ENCODE peak calls at places on chromosome 14, in four cellular contexts. R is MM.1S, Z is GM23338, B is PC-3. O is an unnamed sample.

GRCh38 chr14:72610831-72611200 is 283.1 kb downstream of the DPF3 start:
- DNase-seq in B (no peak), Z (no peak), R (no peak), O (no peak)

GRCh38 chr14:54516709-54517108 is 7.0 kb downstream of the CGRRF1 start:
- DNase-seq in B (no peak), Z (no peak), R (no peak), O (no peak)

GRCh38 chr14:98189077-98189476 is 1082.9 kb downstream of the BCL11B start:
- DNase-seq in Z (no peak), R (no peak), B (no peak), O (no peak)

GRCh38 chr14:68691031-68691864 is 101.6 kb downstream of the ZFP36L1 start:
- DNase-seq in B (no peak), R (no peak), Z (peak), O (no peak)

GRCh38 chr14:105473677-105474477 is 744 bp upstream of the CRIP2 start:
- DNase-seq in R (no peak), B (peak), Z (peak), O (no peak)

GRCh38 chr14:96104469-96105057 is 65.4 kb downstream of the C14orf132 start:
- DNase-seq in Z (no peak), R (peak), B (peak), O (no peak)

GRCh38 chr14:63493246-63493645 is 49.9 kb downstream of the PPP2R5E start:
- DNase-seq in B (peak), R (no peak), Z (peak), O (peak)

GRCh38 chr14:57418999-57419398 is 28.6 kb downstream of the NAA30 start:
- DNase-seq in R (no peak), B (no peak), Z (no peak), O (no peak)

GRCh38 chr14:68076451-68076850 is 256.9 kb downstream of the RAD51B start:
- DNase-seq in B (peak), R (no peak), Z (no peak), O (no peak)

GRCh38 chr14:77002335-77002734 is 26.2 kb downstream of the IRF2BPL start:
- DNase-seq in R (no peak), B (no peak), Z (no peak), O (no peak)

GRCh38 chr14:97267509-97267908 is 470.3 kb downstream of the VRK1 start:
- DNase-seq in Z (no peak), R (no peak), B (peak), O (no peak)

GRCh38 chr14:69088523-69089445 is 64.1 kb downstream of the DCAF5 start:
- DNase-seq in R (peak), Z (no peak), B (no peak), O (no peak)

GRCh38 chr14:69039287-69039628 is 60.2 kb upstream of the ACTN1 start:
- DNase-seq in R (no peak), Z (no peak), B (peak), O (no peak)

GRCh38 chr14:64556526-64556925 is 6.8 kb downstream of the PPP1R36 start:
- DNase-seq in B (peak), R (no peak), Z (no peak), O (no peak)

GRCh38 chr14:80764496-80764895 is 177.0 kb downstream of the CEP128 start:
- DNase-seq in R (no peak), B (peak), Z (no peak), O (no peak)

GRCh38 chr14:104294628-104294982 is 156.2 kb downstream of the KIF26A start:
- DNase-seq in B (no peak), R (no peak), Z (no peak), O (no peak)

GRCh38 chr14:85319998-85320397 is 209.9 kb upstream of the FLRT2 start:
- DNase-seq in B (peak), Z (no peak), R (no peak), O (no peak)

GRCh38 chr14:49989980-49990379 is 97.1 kb downstream of the ARF6 start:
- DNase-seq in B (no peak), R (no peak), Z (no peak), O (no peak)

GRCh38 chr14:78178071-78178470 is 7.9 kb downstream of the NRXN3 start:
- DNase-seq in R (no peak), B (no peak), Z (no peak), O (no peak)

GRCh38 chr14:68762944-68763831 is 29.7 kb downstream of the ZFP36L1 start:
- DNase-seq in B (no peak), R (no peak), Z (peak), O (no peak)

GRCh38 chr14:69648480-69649414 is 37.4 kb downstream of the SUSD6 start:
- DNase-seq in B (peak), R (peak), Z (no peak), O (peak)

GRCh38 chr14:86575141-86575540 is 1045.2 kb downstream of the FLRT2 start:
- DNase-seq in B (no peak), Z (no peak), R (no peak), O (no peak)

GRCh38 chr14:32567543-32568384 is 238.7 kb downstream of the AKAP6 start:
- DNase-seq in B (peak), Z (no peak), R (no peak), O (no peak)

DNA sequence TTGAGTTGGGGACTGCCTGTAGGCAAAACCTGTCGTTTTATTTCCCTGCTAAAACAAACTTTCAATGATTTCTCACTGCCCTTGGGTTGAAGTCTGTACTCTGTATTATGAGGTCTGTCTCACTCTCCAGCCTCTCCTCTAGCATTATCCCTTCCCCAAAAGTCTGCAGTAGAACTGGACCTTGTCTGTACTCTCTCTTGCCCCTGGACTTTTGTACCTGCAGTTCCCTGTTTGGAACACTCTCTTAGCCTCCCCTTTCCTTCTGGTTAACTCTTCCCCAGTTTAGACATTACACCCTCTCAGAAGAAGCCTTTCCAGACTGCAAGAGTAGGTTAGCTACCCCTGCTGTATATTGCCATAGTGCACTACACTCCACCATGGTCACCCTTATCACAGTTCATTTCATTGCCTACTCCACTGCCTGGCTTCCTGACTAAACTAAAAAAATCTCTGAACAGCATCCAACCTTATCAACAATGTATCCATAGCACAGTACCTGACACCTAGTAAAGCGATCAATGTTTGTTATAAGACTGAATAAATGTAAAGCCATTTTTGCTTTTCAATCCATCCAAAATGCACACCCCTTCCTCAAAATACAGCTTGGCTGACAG is 3.6 kb upstream of the AJUBA start:
- DNase-seq in Z (no peak), R (no peak), B (no peak), O (no peak)
- TF ChIP-seq CTCF in Z (no peak), R (no peak), B (no peak), O (no peak)

GRCh38 chr14:53295372-53295771 is 142.2 kb upstream of the DDHD1 start:
- DNase-seq in B (no peak), R (no peak), Z (no peak), O (no peak)
- TF ChIP-seq EZH2phosphoT487 in B (no peak), R (no peak), Z (no peak), O (no peak)

DNA sequence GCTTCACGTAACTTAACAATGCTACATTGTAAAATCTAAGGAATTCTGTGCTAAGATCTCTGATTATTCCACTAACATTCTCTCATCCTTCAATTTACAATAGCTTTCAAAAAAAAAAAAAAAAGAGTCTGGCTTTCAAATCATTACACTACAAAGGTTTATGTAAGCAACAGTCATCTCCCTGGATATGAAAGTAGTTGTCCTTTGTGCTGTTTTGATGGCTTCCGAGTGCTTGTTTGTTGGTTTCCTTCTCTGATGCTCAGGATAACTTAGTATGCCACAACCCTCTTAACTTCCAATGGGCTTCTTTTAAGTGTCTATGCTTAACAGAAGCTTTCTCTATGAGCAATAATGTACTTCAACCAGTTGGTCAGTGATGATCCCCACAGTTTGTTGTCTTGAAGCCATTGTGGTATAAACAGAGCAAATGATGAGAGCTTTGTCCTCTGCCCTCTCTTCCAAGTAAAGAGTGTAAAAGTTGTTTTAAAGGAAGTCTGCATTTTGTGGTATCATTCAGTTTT is 396.2 kb upstream of the RGS6 start:
- DNase-seq in R (no peak), B (no peak), Z (no peak), O (no peak)
- H3K4me3 ChIP-seq in R (no peak), B (no peak), Z (no peak), O (no peak)

GRCh38 chr14:73752297-73752992 is 38.3 kb upstream of the PNMA1 start:
- DNase-seq in R (no peak), Z (peak), B (peak), O (peak)
- TF ChIP-seq CTCF in R (no peak), Z (peak), B (no peak), O (peak)

DNA sequence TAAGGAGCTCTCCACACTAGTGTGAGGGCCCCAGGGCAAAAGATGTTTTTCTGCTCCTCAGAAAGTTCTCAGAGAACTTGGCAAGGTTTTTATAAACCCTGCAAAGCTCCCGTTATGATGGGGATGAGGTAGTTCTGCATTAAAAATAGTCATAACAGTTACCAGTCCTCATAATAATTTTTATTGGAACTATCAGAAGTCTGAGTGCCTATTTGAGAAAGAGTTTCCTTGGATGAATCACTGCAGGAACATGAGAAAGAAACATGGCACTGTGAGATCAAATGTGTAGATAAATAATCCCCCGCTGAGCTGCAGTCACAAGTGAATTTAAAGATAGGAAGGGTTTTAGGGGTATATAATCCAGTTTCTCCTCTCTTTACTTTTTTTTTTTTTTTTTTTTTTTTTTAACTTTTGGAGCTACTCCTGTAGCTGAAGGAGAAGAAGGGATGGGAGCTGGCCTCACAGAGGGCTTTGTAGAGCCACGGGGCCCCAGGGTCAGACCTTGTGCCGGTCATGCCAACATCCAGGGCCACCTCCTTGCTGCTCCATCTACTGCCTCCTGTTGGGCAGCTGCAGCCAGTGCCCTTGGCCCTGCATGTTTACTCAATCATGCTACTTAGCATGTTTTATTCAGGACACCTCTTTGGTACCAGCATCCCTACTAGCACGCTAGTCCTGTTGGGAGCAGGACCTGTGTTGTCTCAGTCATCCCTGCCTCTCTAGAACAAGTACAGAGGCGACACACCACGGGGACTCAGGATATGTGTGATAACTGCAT is 39.5 kb downstream of the EVL start:
- DNase-seq in R (no peak), B (peak), Z (peak), O (no peak)
- TF ChIP-seq EZH2phosphoT487 in R (no peak), B (no peak), Z (no peak), O (no peak)

GRCh38 chr14:100898935-100899840 is 4.3 kb downstream of the RTL1 start:
- DNase-seq in Z (no peak), B (no peak), R (no peak), O (no peak)

GRCh38 chr14:100901391-100902183 is 1.9 kb downstream of the RTL1 start:
- DNase-seq in B (no peak), R (no peak), Z (no peak), O (no peak)

GRCh38 chr14:100899841-100900771 is 3.4 kb downstream of the RTL1 start:
- DNase-seq in Z (peak), B (peak), R (no peak), O (no peak)

GRCh38 chr14:100902295-100902694 is 1.2 kb downstream of the RTL1 start:
- DNase-seq in B (peak), R (no peak), Z (peak), O (peak)

DNA sequence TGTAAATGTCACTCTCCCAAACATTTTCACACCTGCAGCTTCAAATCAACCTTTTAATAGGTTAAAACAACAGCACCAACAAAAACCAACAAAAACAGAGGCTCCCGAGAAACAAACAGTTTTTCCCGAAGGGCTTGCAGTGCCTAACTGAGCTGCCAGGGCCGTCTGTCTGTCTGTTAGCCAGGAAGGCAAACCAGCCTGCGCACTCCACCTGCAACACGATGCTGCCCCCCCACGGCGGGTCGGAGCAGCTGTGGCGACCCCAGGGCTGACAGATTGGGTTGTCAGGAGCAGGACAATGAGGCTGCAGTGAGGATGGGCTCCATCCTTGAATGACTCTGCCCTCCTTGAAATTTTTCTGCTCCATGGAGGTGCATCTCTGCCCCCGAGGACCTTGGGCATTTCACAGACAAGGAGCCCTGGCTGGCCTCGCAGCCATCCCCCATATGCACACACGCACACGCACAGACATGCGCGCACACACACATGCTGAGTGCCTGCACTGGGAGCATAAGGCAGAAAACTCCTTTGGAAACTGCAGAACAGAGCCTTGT is 2.6 kb downstream of the RTL1 start:
- DNase-seq in Z (peak), B (peak), R (no peak), O (peak)
- H3K4me3 ChIP-seq in Z (peak), B (peak), R (no peak), O (no peak)

DNA sequence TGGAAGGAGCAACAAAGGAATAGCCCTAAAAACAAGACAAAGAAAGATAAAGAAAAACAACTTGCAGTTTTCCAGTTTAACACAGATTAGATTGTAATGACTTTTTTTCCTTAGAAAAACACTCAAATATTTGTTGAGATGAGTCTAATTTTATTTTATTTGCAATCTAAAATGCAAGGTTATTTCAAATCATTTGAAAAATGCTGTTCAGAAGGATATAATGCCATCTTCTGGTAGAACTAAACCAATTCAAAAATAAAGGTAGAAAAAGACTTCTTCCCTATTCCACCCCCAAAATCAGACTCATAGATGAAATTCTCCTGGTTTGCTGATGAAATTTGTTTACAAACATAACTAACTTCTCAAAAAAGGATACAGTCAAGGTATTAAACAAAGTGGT is 84.5 kb upstream of the TTC7B start:
- DNase-seq in R (no peak), B (peak), Z (no peak), O (no peak)
- TF ChIP-seq CTCF in R (no peak), B (peak), Z (no peak), O (peak)

GRCh38 chr14:93302688-93303581 is 29.9 kb downstream of the BTBD7 start:
- DNase-seq in R (no peak), Z (no peak), B (no peak), O (no peak)

GRCh38 chr14:93299831-93300230 is 33.0 kb downstream of the BTBD7 start:
- DNase-seq in Z (no peak), B (no peak), R (no peak), O (no peak)

GRCh38 chr14:93304771-93305170 is 28.1 kb downstream of the BTBD7 start:
- DNase-seq in B (no peak), Z (no peak), R (no peak), O (no peak)

GRCh38 chr14:93303659-93304058 is 29.2 kb downstream of the BTBD7 start:
- DNase-seq in R (no peak), B (no peak), Z (no peak), O (no peak)

DNA sequence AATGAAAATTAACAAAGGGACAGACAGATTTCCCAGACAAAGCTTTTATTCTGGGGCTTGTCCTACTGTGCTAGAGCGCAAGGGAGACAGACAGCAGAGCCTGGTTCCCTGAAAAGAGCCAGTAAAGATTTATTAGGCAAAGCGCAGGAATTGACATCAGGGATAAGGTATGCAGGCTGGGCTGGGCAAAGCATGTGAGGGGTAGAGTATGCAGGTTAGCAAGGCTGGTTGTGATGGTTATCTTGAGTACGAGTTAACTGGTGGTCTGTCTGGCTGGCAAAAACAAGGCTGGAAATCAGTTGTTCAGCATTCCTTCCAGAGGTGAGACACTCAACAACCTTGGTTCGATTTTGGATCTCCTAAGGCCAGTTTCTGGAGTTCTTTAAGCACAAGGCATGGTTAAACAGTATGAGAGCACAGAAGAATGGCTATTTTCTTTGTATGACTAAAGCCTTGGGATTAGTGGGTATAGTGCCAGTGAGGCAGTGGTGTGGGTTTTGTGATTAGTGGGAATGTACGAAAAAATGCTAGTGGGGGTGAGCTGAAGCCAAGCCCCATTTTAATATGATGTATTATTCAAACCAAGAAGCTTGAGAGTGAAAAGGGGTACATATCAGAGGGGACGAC is 30.9 kb downstream of the BTBD7 start:
- DNase-seq in Z (peak), R (no peak), B (peak), O (no peak)
- TF ChIP-seq EZH2phosphoT487 in Z (no peak), R (no peak), B (no peak), O (no peak)

GRCh38 chr14:102819176-102819628 is 42.0 kb downstream of the TRAF3 start:
- DNase-seq in B (no peak), Z (no peak), R (peak), O (no peak)
- H3K4me3 ChIP-seq in B (no peak), Z (no peak), R (peak), O (no peak)